ENCODE peak calls at places on chromosome 9, in seven cellular contexts. One of them, this sample, is unnamed.

GRCh38 chr9:100714372-100715099 is 136.7 kb downstream of the CAVIN4 start:
- DNase-seq in H1: peak; percentile 88
- DNase-seq in H9: peak; percentile 75
- DNase-seq in mesenchymal stem cell: peak; percentile 2
- DNase-seq in mesendoderm: peak; percentile 76
- DNase-seq in trophoblast cell: peak; percentile 53
- DNase-seq in neuronal stem cell: peak; percentile 78
- DNase-seq in this sample: peak; percentile 48

GRCh38 chr9:71685988-71686387 is 82.3 kb downstream of the CEMIP2 start:
- DNase-seq in neuronal stem cell: no peak
- DNase-seq in H1: no peak
- DNase-seq in mesendoderm: peak; percentile 24
- DNase-seq in H9: no peak
- DNase-seq in mesenchymal stem cell: no peak
- DNase-seq in trophoblast cell: no peak
- DNase-seq in this sample: no peak

GRCh38 chr9:76927540-76928240 is 21.8 kb upstream of the PRUNE2 start:
- DNase-seq in H9: no peak
- DNase-seq in trophoblast cell: peak; percentile 13
- DNase-seq in H1: no peak
- DNase-seq in mesenchymal stem cell: no peak
- DNase-seq in mesendoderm: no peak
- DNase-seq in neuronal stem cell: no peak
- DNase-seq in this sample: peak; percentile 31

GRCh38 chr9:73869261-73869660 is 627.9 kb upstream of the RORB start:
- DNase-seq in mesenchymal stem cell: peak; percentile 42
- DNase-seq in trophoblast cell: peak; percentile 8
- DNase-seq in mesendoderm: no peak
- DNase-seq in neuronal stem cell: no peak
- DNase-seq in H9: no peak
- DNase-seq in H1: no peak
- DNase-seq in this sample: no peak

GRCh38 chr9:76987594-76988200 is 31.8 kb upstream of the FOXB2 start:
- DNase-seq in H1: peak; percentile 59
- DNase-seq in mesenchymal stem cell: peak; percentile 30
- DNase-seq in trophoblast cell: peak; percentile 74
- DNase-seq in neuronal stem cell: no peak
- DNase-seq in mesendoderm: peak; percentile 82
- DNase-seq in H9: peak; percentile 73
- DNase-seq in this sample: peak; percentile 44

GRCh38 chr9:34102796-34103195 is 23.7 kb downstream of the DCAF12 start:
- DNase-seq in neuronal stem cell: no peak
- DNase-seq in H9: no peak
- DNase-seq in mesendoderm: no peak
- DNase-seq in H1: no peak
- DNase-seq in trophoblast cell: no peak
- DNase-seq in mesenchymal stem cell: no peak
- DNase-seq in this sample: no peak

GRCh38 chr9:37187269-37187668 is 66.9 kb downstream of the ZCCHC7 start:
- DNase-seq in mesenchymal stem cell: no peak
- DNase-seq in trophoblast cell: no peak
- DNase-seq in H9: no peak
- DNase-seq in mesendoderm: no peak
- DNase-seq in neuronal stem cell: no peak
- DNase-seq in H1: no peak
- DNase-seq in this sample: no peak

GRCh38 chr9:130267930-130268329 is 2.4 kb downstream of the HMCN2 start:
- DNase-seq in mesenchymal stem cell: no peak
- DNase-seq in H1: no peak
- DNase-seq in trophoblast cell: peak; percentile 72
- DNase-seq in mesendoderm: no peak
- DNase-seq in H9: no peak
- DNase-seq in neuronal stem cell: no peak
- DNase-seq in this sample: no peak

GRCh38 chr9:20358201-20358600 is 264.1 kb downstream of the MLLT3 start:
- DNase-seq in H1: no peak
- DNase-seq in trophoblast cell: peak; percentile 84
- DNase-seq in mesenchymal stem cell: peak; percentile 54
- DNase-seq in mesendoderm: no peak
- DNase-seq in H9: no peak
- DNase-seq in neuronal stem cell: no peak
- DNase-seq in this sample: peak; percentile 51

GRCh38 chr9:119441338-119441737 is 72.1 kb upstream of the BRINP1 start:
- DNase-seq in trophoblast cell: no peak
- DNase-seq in neuronal stem cell: no peak
- DNase-seq in H9: peak; percentile 62
- DNase-seq in H1: no peak
- DNase-seq in mesendoderm: no peak
- DNase-seq in mesenchymal stem cell: no peak
- DNase-seq in this sample: no peak

GRCh38 chr9:132589148-132590036 is 7.0 kb downstream of the BARHL1 start:
- DNase-seq in mesenchymal stem cell: no peak
- DNase-seq in trophoblast cell: no peak
- DNase-seq in H1: peak; percentile 74
- DNase-seq in mesendoderm: no peak
- DNase-seq in H9: no peak
- DNase-seq in neuronal stem cell: no peak
- DNase-seq in this sample: no peak

GRCh38 chr9:83130541-83130940 is 67.6 kb upstream of the RASEF start:
- DNase-seq in mesendoderm: no peak
- DNase-seq in H1: no peak
- DNase-seq in mesenchymal stem cell: peak; percentile 25
- DNase-seq in trophoblast cell: no peak
- DNase-seq in neuronal stem cell: no peak
- DNase-seq in H9: no peak
- DNase-seq in this sample: no peak

GRCh38 chr9:90074319-90074962 is 469.6 kb downstream of the GADD45G start:
- DNase-seq in trophoblast cell: no peak
- DNase-seq in neuronal stem cell: no peak
- DNase-seq in H1: no peak
- DNase-seq in H9: no peak
- DNase-seq in mesendoderm: no peak
- DNase-seq in mesenchymal stem cell: no peak
- DNase-seq in this sample: no peak

GRCh38 chr9:629136-629535 is 212.4 kb upstream of the DMRT1 start:
- DNase-seq in H1: no peak
- DNase-seq in trophoblast cell: no peak
- DNase-seq in H9: no peak
- DNase-seq in mesenchymal stem cell: no peak
- DNase-seq in mesendoderm: no peak
- DNase-seq in neuronal stem cell: no peak
- DNase-seq in this sample: peak; percentile 11

GRCh38 chr9:116008278-116008677 is 145.3 kb upstream of the PAPPA start:
- DNase-seq in mesenchymal stem cell: no peak
- DNase-seq in trophoblast cell: no peak
- DNase-seq in neuronal stem cell: no peak
- DNase-seq in H9: no peak
- DNase-seq in mesendoderm: peak; percentile 2
- DNase-seq in H1: no peak
- DNase-seq in this sample: peak; percentile 52

GRCh38 chr9:89528540-89528939 is 30.6 kb upstream of the SEMA4D start:
- DNase-seq in trophoblast cell: peak; percentile 66
- DNase-seq in mesenchymal stem cell: peak; percentile 40
- DNase-seq in H1: no peak
- DNase-seq in neuronal stem cell: no peak
- DNase-seq in H9: no peak
- DNase-seq in mesendoderm: no peak
- DNase-seq in this sample: no peak

GRCh38 chr9:11064853-11065252 is 452.1 kb upstream of the PTPRD start:
- DNase-seq in mesenchymal stem cell: no peak
- DNase-seq in mesendoderm: no peak
- DNase-seq in neuronal stem cell: no peak
- DNase-seq in H1: no peak
- DNase-seq in trophoblast cell: no peak
- DNase-seq in H9: no peak
- DNase-seq in this sample: no peak

GRCh38 chr9:130417602-130418001 is 27.2 kb upstream of the ASS1 start:
- DNase-seq in H9: peak; percentile 74
- DNase-seq in mesendoderm: peak; percentile 54
- DNase-seq in neuronal stem cell: no peak
- DNase-seq in trophoblast cell: peak; percentile 19
- DNase-seq in H1: peak; percentile 60
- DNase-seq in mesenchymal stem cell: no peak
- DNase-seq in this sample: no peak

GRCh38 chr9:68705636-68706578 is 867 bp downstream of the PIP5K1B start:
- DNase-seq in neuronal stem cell: no peak
- DNase-seq in mesenchymal stem cell: peak; percentile 33
- DNase-seq in H9: peak; percentile 29
- DNase-seq in trophoblast cell: no peak
- DNase-seq in H1: peak; percentile 55
- DNase-seq in mesendoderm: peak; percentile 52
- DNase-seq in this sample: no peak

GRCh38 chr9:125089331-125089730 is 54.0 kb downstream of the SCAI start:
- DNase-seq in trophoblast cell: no peak
- DNase-seq in H9: no peak
- DNase-seq in neuronal stem cell: no peak
- DNase-seq in H1: no peak
- DNase-seq in mesendoderm: no peak
- DNase-seq in mesenchymal stem cell: no peak
- DNase-seq in this sample: no peak

GRCh38 chr9:91273853-91274552 is 87.7 kb downstream of the AUH start:
- DNase-seq in mesenchymal stem cell: peak; percentile 48
- DNase-seq in H1: no peak
- DNase-seq in neuronal stem cell: no peak
- DNase-seq in H9: no peak
- DNase-seq in trophoblast cell: peak; percentile 5
- DNase-seq in mesendoderm: peak; percentile 13
- DNase-seq in this sample: peak; percentile 80

GRCh38 chr9:18786936-18787658 is 245.9 kb downstream of the SAXO1 start:
- DNase-seq in mesenchymal stem cell: peak; percentile 67
- DNase-seq in mesendoderm: no peak
- DNase-seq in trophoblast cell: no peak
- DNase-seq in neuronal stem cell: no peak
- DNase-seq in H9: no peak
- DNase-seq in H1: no peak
- DNase-seq in this sample: peak; percentile 47

GRCh38 chr9:3118081-3118480 is 274.2 kb upstream of the PUM3 start:
- DNase-seq in H9: no peak
- DNase-seq in mesenchymal stem cell: no peak
- DNase-seq in mesendoderm: no peak
- DNase-seq in trophoblast cell: no peak
- DNase-seq in H1: no peak
- DNase-seq in neuronal stem cell: no peak
- DNase-seq in this sample: no peak

GRCh38 chr9:21605489-21605931 is 123.4 kb upstream of the IFNE start:
- DNase-seq in mesendoderm: no peak
- DNase-seq in mesenchymal stem cell: peak; percentile 72
- DNase-seq in H1: no peak
- DNase-seq in neuronal stem cell: no peak
- DNase-seq in H9: no peak
- DNase-seq in trophoblast cell: no peak
- DNase-seq in this sample: peak; percentile 88

GRCh38 chr9:93656426-93657222 is 80.2 kb downstream of the PHF2 start:
- DNase-seq in trophoblast cell: no peak
- DNase-seq in H9: no peak
- DNase-seq in neuronal stem cell: no peak
- DNase-seq in mesendoderm: no peak
- DNase-seq in H1: no peak
- DNase-seq in mesenchymal stem cell: no peak
- DNase-seq in this sample: no peak

GRCh38 chr9:86275962-86276361 is 6.4 kb downstream of the ISCA1 start:
- DNase-seq in trophoblast cell: no peak
- DNase-seq in H1: no peak
- DNase-seq in mesendoderm: peak; percentile 22
- DNase-seq in H9: no peak
- DNase-seq in neuronal stem cell: no peak
- DNase-seq in mesenchymal stem cell: peak; percentile 25
- DNase-seq in this sample: no peak

GRCh38 chr9:114433720-114434255 is 46.0 kb upstream of the AKNA start:
- DNase-seq in H1: no peak
- DNase-seq in mesendoderm: no peak
- DNase-seq in neuronal stem cell: no peak
- DNase-seq in H9: no peak
- DNase-seq in mesenchymal stem cell: no peak
- DNase-seq in trophoblast cell: no peak
- DNase-seq in this sample: no peak

GRCh38 chr9:134358026-134358967 is 32.0 kb downstream of the RXRA start:
- DNase-seq in trophoblast cell: peak; percentile 79
- DNase-seq in H1: no peak
- DNase-seq in mesendoderm: no peak
- DNase-seq in neuronal stem cell: no peak
- DNase-seq in mesenchymal stem cell: no peak
- DNase-seq in H9: no peak
- DNase-seq in this sample: peak; percentile 21
- H4K8ac ChIP-seq in trophoblast cell: peak overlapping the region; percentile 25
- H4K8ac ChIP-seq in H1: peak overlapping the region; percentile 11
- H4K8ac ChIP-seq in mesendoderm: no peak overlapping the region
- H4K8ac ChIP-seq in neuronal stem cell: no peak overlapping the region
- H4K8ac ChIP-seq in mesenchymal stem cell: no peak overlapping the region
- H4K8ac ChIP-seq in H9: no peak overlapping the region
- H4K8ac ChIP-seq in this sample: no peak overlapping the region

DNA sequence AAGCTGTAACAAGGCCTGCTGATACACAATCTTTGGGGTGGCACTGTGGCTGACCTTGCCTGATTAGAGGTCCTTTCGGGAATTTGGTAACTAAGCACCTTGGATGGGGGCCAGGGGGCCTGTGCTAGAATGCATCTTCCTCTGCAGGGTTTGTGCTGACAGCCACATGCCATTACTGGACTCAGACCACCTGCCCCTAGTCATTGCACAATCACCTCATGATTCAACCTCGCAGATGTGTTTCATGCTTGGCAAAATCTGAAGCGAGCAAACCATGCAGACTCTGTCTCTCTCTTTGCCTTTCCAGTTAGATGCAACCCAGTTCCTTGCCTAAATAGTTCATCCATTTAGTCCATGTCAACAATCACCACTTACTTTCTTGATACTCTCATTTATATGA is 96.5 kb upstream of the ERCC6L2 start:
- DNase-seq in mesendoderm: no peak
- DNase-seq in H1: peak; percentile 35
- DNase-seq in mesenchymal stem cell: peak; percentile 57
- DNase-seq in H9: no peak
- DNase-seq in neuronal stem cell: no peak
- DNase-seq in trophoblast cell: no peak
- DNase-seq in this sample: peak; percentile 93
- H3K4me2 ChIP-seq in mesendoderm: no peak overlapping the region
- H3K4me2 ChIP-seq in H1: no peak overlapping the region
- H3K4me2 ChIP-seq in mesenchymal stem cell: no peak overlapping the region
- H3K4me2 ChIP-seq in H9: no peak overlapping the region
- H3K4me2 ChIP-seq in neuronal stem cell: no peak overlapping the region
- H3K4me2 ChIP-seq in trophoblast cell: no peak overlapping the region
- H3K4me2 ChIP-seq in this sample: no peak overlapping the region

DNA sequence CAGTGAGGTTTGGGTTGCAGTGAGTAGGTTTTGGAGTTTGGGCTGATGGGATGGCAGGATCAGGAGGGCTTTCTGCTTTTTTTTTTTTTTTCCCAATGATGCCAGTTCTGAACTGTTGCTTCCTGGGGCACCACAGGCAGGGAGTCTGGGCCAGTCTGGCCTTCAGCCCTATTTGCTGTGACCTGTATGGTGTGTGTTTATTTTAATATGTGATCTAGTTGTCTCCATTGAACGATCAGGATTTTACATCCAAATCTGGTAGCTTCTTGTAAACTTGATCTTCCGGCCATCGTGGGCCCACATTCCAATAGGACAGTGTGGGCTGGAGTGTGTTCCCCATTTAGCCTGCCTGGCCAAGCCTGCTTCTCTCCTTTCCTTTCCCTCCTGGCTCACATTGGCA is 25.8 kb upstream of the DAB2IP start:
- DNase-seq in neuronal stem cell: no peak
- DNase-seq in mesenchymal stem cell: no peak
- DNase-seq in H9: no peak
- DNase-seq in mesendoderm: no peak
- DNase-seq in trophoblast cell: no peak
- DNase-seq in H1: no peak
- DNase-seq in this sample: no peak
- H2AK5ac ChIP-seq in neuronal stem cell: no peak overlapping the region
- H2AK5ac ChIP-seq in mesenchymal stem cell: no peak overlapping the region
- H2AK5ac ChIP-seq in H9: no peak overlapping the region
- H2AK5ac ChIP-seq in mesendoderm: no peak overlapping the region
- H2AK5ac ChIP-seq in trophoblast cell: no peak overlapping the region
- H2AK5ac ChIP-seq in H1: no peak overlapping the region
- H2AK5ac ChIP-seq in this sample: no peak overlapping the region

GRCh38 chr9:15211160-15211993 is 95.6 kb downstream of the TTC39B start:
- DNase-seq in mesendoderm: peak; percentile 86
- DNase-seq in H1: peak; percentile 74
- DNase-seq in mesenchymal stem cell: peak; percentile 75
- DNase-seq in neuronal stem cell: peak; percentile 67
- DNase-seq in trophoblast cell: peak; percentile 30
- DNase-seq in H9: peak; percentile 59
- DNase-seq in this sample: peak; percentile 79
- H4K8ac ChIP-seq in mesendoderm: no peak overlapping the region
- H4K8ac ChIP-seq in H1: no peak overlapping the region
- H4K8ac ChIP-seq in mesenchymal stem cell: no peak overlapping the region
- H4K8ac ChIP-seq in neuronal stem cell: no peak overlapping the region
- H4K8ac ChIP-seq in trophoblast cell: no peak overlapping the region
- H4K8ac ChIP-seq in H9: no peak overlapping the region
- H4K8ac ChIP-seq in this sample: no peak overlapping the region

This sample was measured in IMR-90.